ENCODE peak calls at places on chromosomes 1 and 21, in five cellular contexts. One of them, this sample, is unnamed. For H3K36me3, the result is how much of the 10 kb centered on the place peaks cover.

GRCh38 chr1:182348916-182349747 is 42.5 kb downstream of the GLUL start:
- DNase-seq in ovary: no peak
- DNase-seq in CD8-positive, alpha-beta T cell: no peak
- DNase-seq in thoracic aorta: peak
- DNase-seq in pancreas: no peak
- DNase-seq in this sample: no peak

GRCh38 chr1:5644281-5645134 is 347.7 kb downstream of the NPHP4 start:
- DNase-seq in pancreas: peak
- DNase-seq in thoracic aorta: no peak
- DNase-seq in CD8-positive, alpha-beta T cell: no peak
- DNase-seq in ovary: no peak
- DNase-seq in this sample: no peak

GRCh38 chr21:21712761-21713558 is 714.8 kb downstream of the NCAM2 start:
- DNase-seq in thoracic aorta: no peak
- DNase-seq in pancreas: no peak
- DNase-seq in CD8-positive, alpha-beta T cell: no peak
- DNase-seq in ovary: no peak
- DNase-seq in this sample: no peak

GRCh38 chr1:156692958-156693857 is 12.2 kb downstream of the CRABP2 start:
- DNase-seq in ovary: no peak
- DNase-seq in CD8-positive, alpha-beta T cell: no peak
- DNase-seq in pancreas: peak
- DNase-seq in thoracic aorta: no peak
- DNase-seq in this sample: no peak

GRCh38 chr1:47002211-47002610 is 21.3 kb upstream of the CYP4X1 start:
- DNase-seq in thoracic aorta: no peak
- DNase-seq in CD8-positive, alpha-beta T cell: no peak
- DNase-seq in ovary: no peak
- DNase-seq in pancreas: no peak
- DNase-seq in this sample: no peak

GRCh38 chr1:78491311-78492071 is 717 bp downstream of the PTGFR start:
- DNase-seq in ovary: peak
- DNase-seq in thoracic aorta: no peak
- DNase-seq in pancreas: peak
- DNase-seq in CD8-positive, alpha-beta T cell: no peak
- DNase-seq in this sample: peak

GRCh38 chr1:214983126-214983869 is 99.2 kb upstream of the KCNK2 start:
- DNase-seq in CD8-positive, alpha-beta T cell: no peak
- DNase-seq in ovary: no peak
- DNase-seq in pancreas: no peak
- DNase-seq in thoracic aorta: no peak
- DNase-seq in this sample: no peak

GRCh38 chr1:150572918-150573647 is 6.3 kb downstream of the MCL1 start:
- DNase-seq in ovary: no peak
- DNase-seq in CD8-positive, alpha-beta T cell: no peak
- DNase-seq in pancreas: no peak
- DNase-seq in thoracic aorta: no peak
- DNase-seq in this sample: no peak

GRCh38 chr1:7972285-7972684 is 10.8 kb downstream of the PARK7 start:
- DNase-seq in thoracic aorta: no peak
- DNase-seq in CD8-positive, alpha-beta T cell: no peak
- DNase-seq in pancreas: no peak
- DNase-seq in ovary: no peak
- DNase-seq in this sample: no peak

GRCh38 chr1:159919236-159919865 is 6.0 kb downstream of the TAGLN2 start:
- DNase-seq in pancreas: no peak
- DNase-seq in ovary: no peak
- DNase-seq in thoracic aorta: no peak
- DNase-seq in CD8-positive, alpha-beta T cell: no peak
- DNase-seq in this sample: no peak

GRCh38 chr1:55298167-55298894 is 83.2 kb upstream of the USP24 start:
- DNase-seq in CD8-positive, alpha-beta T cell: no peak
- DNase-seq in pancreas: no peak
- DNase-seq in ovary: no peak
- DNase-seq in thoracic aorta: no peak
- DNase-seq in this sample: no peak

GRCh38 chr1:94803517-94804441 is 16.4 kb upstream of the SLC44A3 start:
- DNase-seq in ovary: no peak
- DNase-seq in CD8-positive, alpha-beta T cell: no peak
- DNase-seq in pancreas: no peak
- DNase-seq in thoracic aorta: no peak
- DNase-seq in this sample: peak

GRCh38 chr1:160251687-160252526 is 10.4 kb downstream of the DCAF8 start:
- DNase-seq in CD8-positive, alpha-beta T cell: peak
- DNase-seq in pancreas: peak
- DNase-seq in thoracic aorta: peak
- DNase-seq in ovary: peak
- DNase-seq in this sample: peak

GRCh38 chr1:218775476-218776170 is 398.1 kb upstream of the LYPLAL1 start:
- DNase-seq in thoracic aorta: no peak
- DNase-seq in pancreas: no peak
- DNase-seq in ovary: no peak
- DNase-seq in CD8-positive, alpha-beta T cell: no peak
- DNase-seq in this sample: no peak

GRCh38 chr1:157101196-157101595 is 1.6 kb upstream of the ETV3L start:
- DNase-seq in pancreas: no peak
- DNase-seq in ovary: no peak
- DNase-seq in CD8-positive, alpha-beta T cell: no peak
- DNase-seq in thoracic aorta: no peak
- DNase-seq in this sample: no peak

GRCh38 chr21:41859297-41859980 is 19.7 kb downstream of the PRDM15 start:
- DNase-seq in ovary: no peak
- DNase-seq in pancreas: no peak
- DNase-seq in CD8-positive, alpha-beta T cell: no peak
- DNase-seq in thoracic aorta: no peak
- DNase-seq in this sample: no peak

GRCh38 chr1:59292557-59292956 is 4.3 kb upstream of the FGGY start:
- DNase-seq in thoracic aorta: no peak
- DNase-seq in ovary: no peak
- DNase-seq in pancreas: no peak
- DNase-seq in CD8-positive, alpha-beta T cell: no peak
- DNase-seq in this sample: no peak
- TF ChIP-seq CTCF in thoracic aorta: no peak
- TF ChIP-seq CTCF in ovary: no peak
- TF ChIP-seq CTCF in pancreas: no peak
- TF ChIP-seq CTCF in CD8-positive, alpha-beta T cell: no peak
- TF ChIP-seq CTCF in this sample: no peak

DNA sequence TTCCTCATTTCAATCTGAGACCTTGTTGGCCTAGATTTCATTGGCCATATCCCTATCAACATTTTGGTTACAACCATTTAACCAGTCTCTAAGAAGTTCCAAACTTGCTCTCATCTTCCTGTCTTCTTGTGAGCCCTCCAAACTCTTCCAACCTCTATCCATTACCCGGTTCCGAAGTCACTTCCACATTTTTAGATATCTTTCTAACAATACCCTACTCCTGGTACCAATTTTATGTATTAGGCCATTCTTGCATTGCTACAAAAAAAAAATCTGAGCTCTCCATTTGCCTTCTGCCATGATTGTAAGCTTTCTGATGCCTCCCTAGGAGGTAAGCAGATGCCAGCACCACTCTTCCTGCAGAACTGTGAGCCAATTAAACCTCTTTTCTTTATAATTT is 91.5 kb upstream of the ARTN start:
- DNase-seq in thoracic aorta: no peak
- DNase-seq in CD8-positive, alpha-beta T cell: no peak
- DNase-seq in ovary: no peak
- DNase-seq in pancreas: no peak
- DNase-seq in this sample: no peak
- H3K36me3 ChIP-seq in thoracic aorta: under half
- H3K36me3 ChIP-seq in CD8-positive, alpha-beta T cell: under half
- H3K36me3 ChIP-seq in ovary: under half
- H3K36me3 ChIP-seq in pancreas: under half
- H3K36me3 ChIP-seq in this sample: under half

DNA sequence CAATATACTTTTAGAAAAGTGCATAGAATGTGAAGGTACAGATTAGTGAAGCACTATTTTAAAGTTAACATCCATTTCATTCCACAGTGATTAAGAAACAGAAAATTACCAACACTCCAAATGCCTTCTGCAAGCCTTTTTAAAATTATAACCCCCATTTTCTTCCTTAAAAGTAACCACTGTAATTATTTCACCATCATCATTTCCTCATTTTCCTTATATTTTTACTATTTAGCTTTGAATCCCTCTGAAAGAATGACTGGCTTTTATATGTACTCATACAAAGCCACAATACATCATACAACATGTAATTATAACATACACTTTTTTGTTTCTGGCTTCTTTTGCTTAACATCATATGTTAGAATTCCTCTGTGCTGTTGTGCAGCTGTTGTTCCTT is 6.5 kb upstream of the NEGR1 start:
- DNase-seq in thoracic aorta: no peak
- DNase-seq in pancreas: no peak
- DNase-seq in CD8-positive, alpha-beta T cell: no peak
- DNase-seq in ovary: no peak
- DNase-seq in this sample: no peak
- H3K27ac ChIP-seq in thoracic aorta: no peak
- H3K27ac ChIP-seq in pancreas: no peak
- H3K27ac ChIP-seq in CD8-positive, alpha-beta T cell: no peak
- H3K27ac ChIP-seq in ovary: no peak
- H3K27ac ChIP-seq in this sample: no peak

GRCh38 chr1:28287315-28287714 is 28.0 kb downstream of the SESN2 start:
- DNase-seq in CD8-positive, alpha-beta T cell: no peak
- DNase-seq in ovary: no peak
- DNase-seq in pancreas: no peak
- DNase-seq in thoracic aorta: no peak
- DNase-seq in this sample: no peak
- TF ChIP-seq CTCF in CD8-positive, alpha-beta T cell: no peak
- TF ChIP-seq CTCF in ovary: no peak
- TF ChIP-seq CTCF in pancreas: no peak
- TF ChIP-seq CTCF in thoracic aorta: no peak
- TF ChIP-seq CTCF in this sample: no peak

This sample was measured in tibial nerve.